ENCODE peak calls at places on chromosomes 12 and 14, in seven cellular contexts. K is globus pallidus; S is cardiac muscle cell; A is CD8-positive, alpha-beta T cell; J is HFFc6; G is chondrocyte; U is MCF 10A. P is an unnamed sample.

GRCh38 chr14:64095620-64096019 is 198.6 kb downstream of the ESR2 start:
- DNase-seq in K (no peak), U (peak; percentile 72), J (peak; percentile 45), G (no peak), S (no peak), A (no peak), P (no peak)

GRCh38 chr14:31965735-31966598 is 111.1 kb upstream of the ARHGAP5 start:
- DNase-seq in J (no peak), G (no peak), U (no peak), S (no peak), A (no peak), K (no peak), P (no peak)

GRCh38 chr12:43730283-43730682 is 28.3 kb downstream of the PUS7L start:
- DNase-seq in J (no peak), G (no peak), A (no peak), K (no peak), S (no peak), U (no peak), P (no peak)

GRCh38 chr12:44441155-44441554 is 435.0 kb downstream of the NELL2 start:
- DNase-seq in U (no peak), J (no peak), A (no peak), G (no peak), S (no peak), K (no peak), P (no peak)

GRCh38 chr14:94100847-94101246 is 9.7 kb upstream of the IFI27 start:
- DNase-seq in J (peak; percentile 83), U (peak; percentile 49), K (no peak), A (no peak), G (no peak), S (no peak), P (no peak)

GRCh38 chr12:34595749-34596733 is 573.7 kb downstream of the ALG10 start:
- DNase-seq in A (no peak), U (no peak), S (no peak), K (no peak), J (no peak), G (peak; percentile 51), P (peak; percentile 37)

GRCh38 chr12:82695531-82695930 is 8.8 kb downstream of the TMTC2 start:
- DNase-seq in A (no peak), S (no peak), J (no peak), K (no peak), U (no peak), G (no peak), P (no peak)

GRCh38 chr14:50520947-50521815 is 11.2 kb downstream of the MAP4K5 start:
- DNase-seq in A (peak; percentile 27), S (no peak), G (no peak), U (peak; percentile 86), J (peak; percentile 71), K (no peak), P (no peak)

GRCh38 chr12:27434673-27435565 is 11.6 kb upstream of the SMCO2 start:
- DNase-seq in J (no peak), U (peak; percentile 19), S (no peak), K (peak; percentile 18), A (no peak), G (no peak), P (no peak)

GRCh38 chr12:2284857-2285256 is 232.1 kb downstream of the CACNA1C start:
- DNase-seq in A (no peak), K (peak; percentile 52), G (no peak), S (peak; percentile 91), U (peak; percentile 78), J (peak; percentile 78), P (peak; percentile 84)

GRCh38 chr12:52805000-52805399 is 8.9 kb downstream of the KRT4 start:
- DNase-seq in S (no peak), G (no peak), U (no peak), A (no peak), K (no peak), J (no peak), P (no peak)

GRCh38 chr12:90058721-90059120 is 350.1 kb upstream of the ATP2B1 start:
- DNase-seq in K (no peak), A (no peak), J (peak; percentile 76), G (no peak), S (no peak), U (peak; percentile 30), P (no peak)

GRCh38 chr14:70086685-70087379 is 101.9 kb downstream of the SLC8A3 start:
- DNase-seq in S (peak; percentile 49), A (no peak), U (peak; percentile 51), G (no peak), K (peak; percentile 30), J (peak; percentile 7), P (no peak)

GRCh38 chr12:108691154-108691994 is 39.9 kb downstream of the CORO1C start:
- DNase-seq in S (peak; percentile 97), A (peak; percentile 71), K (peak; percentile 99), U (peak; percentile 100), J (peak; percentile 99), G (peak; percentile 96), P (peak; percentile 99)

GRCh38 chr12:113239811-113240331 is 18.6 kb downstream of the TPCN1 start:
- DNase-seq in U (no peak), A (no peak), K (no peak), G (peak; percentile 40), S (peak; percentile 69), J (no peak), P (peak; percentile 66)

GRCh38 chr12:119036878-119037493 is 55.6 kb downstream of the SRRM4 start:
- DNase-seq in U (no peak), S (peak; percentile 41), A (no peak), J (no peak), G (no peak), K (peak; percentile 31), P (no peak)

GRCh38 chr12:127389923-127390322 is 877.0 kb upstream of the TMEM132C start:
- DNase-seq in G (no peak), K (no peak), J (peak; percentile 75), S (peak; percentile 86), A (no peak), U (peak; percentile 86), P (no peak)

GRCh38 chr12:2268478-2269286 is 215.9 kb downstream of the CACNA1C start:
- DNase-seq in S (no peak), K (no peak), J (peak; percentile 91), G (no peak), A (no peak), U (peak; percentile 54), P (no peak)

GRCh38 chr14:93965287-93965821 is 11.0 kb downstream of the ASB2 start:
- DNase-seq in K (no peak), A (no peak), S (no peak), J (peak; percentile 97), G (no peak), U (peak; percentile 32), P (no peak)

GRCh38 chr14:36361210-36361853 is 40.9 kb upstream of the MBIP start:
- DNase-seq in S (no peak), G (no peak), J (no peak), U (no peak), A (no peak), K (peak; percentile 41), P (no peak)

GRCh38 chr12:39441189-39441962 is 1.5 kb downstream of the KIF21A start:
- DNase-seq in J (no peak), A (no peak), S (no peak), U (no peak), G (no peak), K (peak; percentile 37), P (no peak)

GRCh38 chr12:75725505-75726120 is 214.2 kb upstream of the KRR1 start:
- DNase-seq in J (peak; percentile 71), U (peak; percentile 79), S (no peak), K (no peak), A (no peak), G (no peak), P (no peak)

GRCh38 chr12:46983393-46983793 is 96.0 kb upstream of the PCED1B start:
- DNase-seq in K (no peak), A (no peak), U (no peak), G (no peak), J (no peak), S (no peak), P (no peak)

GRCh38 chr12:43338848-43339526 is 213.0 kb downstream of the ADAMTS20 start:
- DNase-seq in G (no peak), K (peak; percentile 20), S (peak; percentile 90), U (peak; percentile 64), J (peak; percentile 39), A (no peak), P (no peak)

GRCh38 chr14:47240755-47241437 is 434.5 kb downstream of the MDGA2 start:
- DNase-seq in G (no peak), J (no peak), S (no peak), K (no peak), A (no peak), U (no peak), P (no peak)

GRCh38 chr14:99192823-99193222 is 79.2 kb downstream of the BCL11B start:
- DNase-seq in G (peak; percentile 14), S (no peak), J (no peak), U (no peak), K (no peak), A (peak; percentile 33), P (no peak)

GRCh38 chr12:75878382-75878720 is 153.2 kb downstream of the PHLDA1 start:
- DNase-seq in S (no peak), A (no peak), G (no peak), J (no peak), K (no peak), U (no peak), P (no peak)

P was measured in sigmoid colon.